ENCODE peak calls at places on chromosomes 16 and 17, in seven cellular contexts. One of them, this sample, is unnamed. For H3K27me3, the result is how much of the 10 kb centered on the place peaks cover.

GRCh38 chr17:76163919-76164318 is 22.9 kb upstream of the FOXJ1 start:
- DNase-seq in brain microvascular endothelial cell: no peak
- DNase-seq in cardiac muscle cell: no peak
- DNase-seq in left lung: no peak
- DNase-seq in HL-60: no peak
- DNase-seq in heart left ventricle: no peak
- DNase-seq in fibroblast of lung: no peak
- DNase-seq in this sample: no peak

GRCh38 chr16:29310852-29311314 is 95.6 kb downstream of the NPIPB11 start:
- DNase-seq in brain microvascular endothelial cell: no peak
- DNase-seq in cardiac muscle cell: no peak
- DNase-seq in left lung: no peak
- DNase-seq in HL-60: no peak
- DNase-seq in heart left ventricle: no peak
- DNase-seq in fibroblast of lung: peak
- DNase-seq in this sample: no peak

GRCh38 chr16:78503501-78504110 is 404.2 kb downstream of the WWOX start:
- DNase-seq in brain microvascular endothelial cell: peak
- DNase-seq in cardiac muscle cell: peak
- DNase-seq in left lung: no peak
- DNase-seq in HL-60: peak
- DNase-seq in heart left ventricle: no peak
- DNase-seq in fibroblast of lung: peak
- DNase-seq in this sample: no peak

GRCh38 chr17:46154151-46154816 is 38.9 kb downstream of the KANSL1 start:
- DNase-seq in brain microvascular endothelial cell: no peak
- DNase-seq in cardiac muscle cell: no peak
- DNase-seq in left lung: no peak
- DNase-seq in HL-60: no peak
- DNase-seq in heart left ventricle: no peak
- DNase-seq in fibroblast of lung: peak
- DNase-seq in this sample: no peak

GRCh38 chr17:46818319-46818928 is at the start of gene WNT3:
- DNase-seq in brain microvascular endothelial cell: no peak
- DNase-seq in cardiac muscle cell: peak
- DNase-seq in left lung: no peak
- DNase-seq in HL-60: no peak
- DNase-seq in heart left ventricle: no peak
- DNase-seq in fibroblast of lung: no peak
- DNase-seq in this sample: no peak

GRCh38 chr17:64115043-64115698 is 14.8 kb downstream of the ERN1 start:
- DNase-seq in brain microvascular endothelial cell: no peak
- DNase-seq in cardiac muscle cell: no peak
- DNase-seq in left lung: no peak
- DNase-seq in HL-60: no peak
- DNase-seq in heart left ventricle: no peak
- DNase-seq in fibroblast of lung: no peak
- DNase-seq in this sample: no peak

GRCh38 chr17:42519546-42520444 is 16.2 kb upstream of the NAGLU start:
- DNase-seq in brain microvascular endothelial cell: peak
- DNase-seq in cardiac muscle cell: peak
- DNase-seq in left lung: peak
- DNase-seq in HL-60: no peak
- DNase-seq in heart left ventricle: peak
- DNase-seq in fibroblast of lung: peak
- DNase-seq in this sample: peak

GRCh38 chr17:61208301-61209098 is 191.1 kb upstream of the TBX2 start:
- DNase-seq in brain microvascular endothelial cell: peak
- DNase-seq in cardiac muscle cell: no peak
- DNase-seq in left lung: no peak
- DNase-seq in HL-60: no peak
- DNase-seq in heart left ventricle: no peak
- DNase-seq in fibroblast of lung: no peak
- DNase-seq in this sample: no peak

GRCh38 chr16:51510416-51510815 is 359.3 kb upstream of the SALL1 start:
- DNase-seq in brain microvascular endothelial cell: no peak
- DNase-seq in cardiac muscle cell: no peak
- DNase-seq in left lung: no peak
- DNase-seq in HL-60: no peak
- DNase-seq in heart left ventricle: no peak
- DNase-seq in fibroblast of lung: no peak
- DNase-seq in this sample: no peak

GRCh38 chr17:927611-928461 is 51.7 kb downstream of the NXN start:
- DNase-seq in brain microvascular endothelial cell: peak
- DNase-seq in cardiac muscle cell: no peak
- DNase-seq in left lung: peak
- DNase-seq in HL-60: no peak
- DNase-seq in heart left ventricle: no peak
- DNase-seq in fibroblast of lung: peak
- DNase-seq in this sample: no peak

GRCh38 chr17:29546834-29547233 is 20.0 kb downstream of the ABHD15 start:
- DNase-seq in brain microvascular endothelial cell: no peak
- DNase-seq in cardiac muscle cell: no peak
- DNase-seq in left lung: no peak
- DNase-seq in HL-60: no peak
- DNase-seq in heart left ventricle: no peak
- DNase-seq in fibroblast of lung: peak
- DNase-seq in this sample: no peak

GRCh38 chr17:38604479-38605229 is 1.1 kb downstream of the SRCIN1 start:
- DNase-seq in brain microvascular endothelial cell: no peak
- DNase-seq in cardiac muscle cell: peak
- DNase-seq in left lung: no peak
- DNase-seq in HL-60: peak
- DNase-seq in heart left ventricle: no peak
- DNase-seq in fibroblast of lung: no peak
- DNase-seq in this sample: no peak

GRCh38 chr17:41814195-41814594 is 1.4 kb downstream of the FKBP10 start:
- DNase-seq in brain microvascular endothelial cell: no peak
- DNase-seq in cardiac muscle cell: no peak
- DNase-seq in left lung: no peak
- DNase-seq in HL-60: no peak
- DNase-seq in heart left ventricle: no peak
- DNase-seq in fibroblast of lung: peak
- DNase-seq in this sample: no peak

GRCh38 chr16:19765860-19766553 is 47.9 kb downstream of the IQCK start:
- DNase-seq in brain microvascular endothelial cell: no peak
- DNase-seq in cardiac muscle cell: no peak
- DNase-seq in left lung: peak
- DNase-seq in HL-60: peak
- DNase-seq in heart left ventricle: peak
- DNase-seq in fibroblast of lung: no peak
- DNase-seq in this sample: peak

GRCh38 chr16:30839523-30840227 is 52.7 kb upstream of the ZNF629 start:
- DNase-seq in brain microvascular endothelial cell: no peak
- DNase-seq in cardiac muscle cell: peak
- DNase-seq in left lung: no peak
- DNase-seq in HL-60: no peak
- DNase-seq in heart left ventricle: no peak
- DNase-seq in fibroblast of lung: no peak
- DNase-seq in this sample: no peak

GRCh38 chr17:64506201-64506575 is at the start of gene DDX5:
- DNase-seq in brain microvascular endothelial cell: peak
- DNase-seq in cardiac muscle cell: peak
- DNase-seq in left lung: peak
- DNase-seq in HL-60: peak
- DNase-seq in heart left ventricle: peak
- DNase-seq in fibroblast of lung: no peak
- DNase-seq in this sample: peak

GRCh38 chr16:17532338-17532995 is 61.7 kb upstream of the XYLT1 start:
- DNase-seq in brain microvascular endothelial cell: no peak
- DNase-seq in cardiac muscle cell: no peak
- DNase-seq in left lung: no peak
- DNase-seq in HL-60: no peak
- DNase-seq in heart left ventricle: no peak
- DNase-seq in fibroblast of lung: no peak
- DNase-seq in this sample: no peak

GRCh38 chr16:27149986-27150385 is 53.3 kb upstream of the KDM8 start:
- DNase-seq in brain microvascular endothelial cell: no peak
- DNase-seq in cardiac muscle cell: no peak
- DNase-seq in left lung: no peak
- DNase-seq in HL-60: no peak
- DNase-seq in heart left ventricle: no peak
- DNase-seq in fibroblast of lung: no peak
- DNase-seq in this sample: no peak

GRCh38 chr16:55082594-55082982 is 151.9 kb downstream of the IRX5 start:
- DNase-seq in brain microvascular endothelial cell: no peak
- DNase-seq in cardiac muscle cell: no peak
- DNase-seq in left lung: no peak
- DNase-seq in HL-60: no peak
- DNase-seq in heart left ventricle: no peak
- DNase-seq in fibroblast of lung: no peak
- DNase-seq in this sample: peak

GRCh38 chr17:18185832-18186231 is 2.2 kb downstream of the ALKBH5 start:
- DNase-seq in brain microvascular endothelial cell: no peak
- DNase-seq in cardiac muscle cell: no peak
- DNase-seq in left lung: no peak
- DNase-seq in HL-60: no peak
- DNase-seq in heart left ventricle: no peak
- DNase-seq in fibroblast of lung: peak
- DNase-seq in this sample: no peak

GRCh38 chr16:5010576-5011329 is 23.0 kb downstream of the NAGPA start:
- DNase-seq in brain microvascular endothelial cell: no peak
- DNase-seq in cardiac muscle cell: no peak
- DNase-seq in left lung: no peak
- DNase-seq in HL-60: no peak
- DNase-seq in heart left ventricle: no peak
- DNase-seq in fibroblast of lung: no peak
- DNase-seq in this sample: no peak

GRCh38 chr17:1372618-1373017 is 27.4 kb downstream of the YWHAE start:
- DNase-seq in brain microvascular endothelial cell: no peak
- DNase-seq in cardiac muscle cell: no peak
- DNase-seq in left lung: no peak
- DNase-seq in HL-60: no peak
- DNase-seq in heart left ventricle: no peak
- DNase-seq in fibroblast of lung: no peak
- DNase-seq in this sample: no peak

GRCh38 chr16:29151317-29151716 is 166.5 kb downstream of the LAT start:
- DNase-seq in brain microvascular endothelial cell: no peak
- DNase-seq in cardiac muscle cell: no peak
- DNase-seq in left lung: no peak
- DNase-seq in HL-60: no peak
- DNase-seq in heart left ventricle: no peak
- DNase-seq in fibroblast of lung: no peak
- DNase-seq in this sample: no peak

DNA sequence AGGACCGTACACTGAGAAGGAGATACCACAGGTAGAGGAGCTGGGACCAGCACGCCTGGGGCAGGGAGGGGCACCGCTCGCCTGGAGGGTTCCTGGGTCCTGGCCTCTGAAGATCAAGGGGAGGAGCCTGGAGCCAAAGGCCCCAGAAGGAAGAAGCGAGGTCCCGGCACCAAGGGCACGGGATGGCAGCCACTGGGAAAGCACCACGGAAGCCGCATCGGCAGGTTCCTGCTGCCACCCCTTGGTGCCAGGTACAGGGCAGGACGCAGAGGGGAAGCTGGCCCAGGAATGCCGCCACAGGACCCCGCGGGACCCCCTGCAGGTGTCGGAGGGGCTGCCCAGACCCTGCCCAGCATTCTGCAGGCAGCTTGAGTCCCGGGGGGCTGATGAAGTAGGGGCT is 42.5 kb upstream of the CBFA2T3 start:
- DNase-seq in brain microvascular endothelial cell: no peak
- DNase-seq in cardiac muscle cell: no peak
- DNase-seq in left lung: no peak
- DNase-seq in HL-60: no peak
- DNase-seq in heart left ventricle: no peak
- DNase-seq in fibroblast of lung: no peak
- DNase-seq in this sample: no peak
- H3K27me3 ChIP-seq in brain microvascular endothelial cell: under half
- H3K27me3 ChIP-seq in cardiac muscle cell: under half
- H3K27me3 ChIP-seq in left lung: under half
- H3K27me3 ChIP-seq in HL-60: under half
- H3K27me3 ChIP-seq in heart left ventricle: under half
- H3K27me3 ChIP-seq in fibroblast of lung: under half
- H3K27me3 ChIP-seq in this sample: under half

GRCh38 chr16:68951991-68952877 is 108.9 kb downstream of the TANGO6 start:
- DNase-seq in brain microvascular endothelial cell: no peak
- DNase-seq in cardiac muscle cell: no peak
- DNase-seq in left lung: no peak
- DNase-seq in HL-60: no peak
- DNase-seq in heart left ventricle: no peak
- DNase-seq in fibroblast of lung: peak
- DNase-seq in this sample: no peak
- H3K27ac ChIP-seq in brain microvascular endothelial cell: no peak
- H3K27ac ChIP-seq in cardiac muscle cell: no peak
- H3K27ac ChIP-seq in left lung: no peak
- H3K27ac ChIP-seq in HL-60: no peak
- H3K27ac ChIP-seq in heart left ventricle: no peak
- H3K27ac ChIP-seq in fibroblast of lung: no peak
- H3K27ac ChIP-seq in this sample: no peak

DNA sequence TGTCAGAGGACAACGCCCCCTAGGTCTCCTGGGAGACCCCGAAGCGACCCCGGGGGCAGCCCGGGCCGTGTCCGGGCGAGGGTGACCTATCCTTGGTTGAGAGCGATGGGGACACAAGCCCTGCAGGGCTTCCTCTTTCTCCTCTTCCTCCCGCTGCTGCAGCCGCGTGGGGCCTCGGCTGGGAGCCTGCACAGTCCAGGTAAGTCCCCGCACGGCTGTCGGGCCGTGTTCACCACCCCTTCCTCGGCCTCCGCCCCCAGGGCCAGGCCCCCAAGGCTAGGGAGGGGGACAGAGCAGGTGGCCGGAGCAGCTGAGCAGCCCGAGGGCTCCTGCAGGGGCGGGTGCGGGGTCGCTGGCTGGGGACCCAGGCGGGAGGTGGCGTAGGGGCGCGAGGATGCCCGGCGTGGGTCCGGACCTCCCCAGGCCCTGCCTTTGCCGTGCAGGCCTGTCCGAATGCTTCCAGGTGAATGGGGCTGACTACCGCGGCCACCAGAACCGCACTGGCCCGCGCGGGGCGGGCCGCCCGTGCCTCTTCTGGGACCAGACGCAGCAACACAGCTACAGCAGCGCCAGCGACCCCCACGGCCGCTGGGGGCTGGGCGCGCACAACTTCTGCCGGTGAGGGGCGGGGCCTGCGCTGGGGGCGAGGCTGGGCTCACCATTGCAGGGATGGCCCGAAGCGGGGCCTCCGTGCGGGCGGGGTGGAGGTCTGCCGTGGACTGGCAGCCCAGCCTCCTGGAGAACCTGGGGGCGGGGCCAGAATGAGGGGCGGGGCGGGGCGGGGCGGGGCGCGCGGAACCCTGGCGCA is 545 bp downstream of the KREMEN2 start:
- DNase-seq in brain microvascular endothelial cell: no peak
- DNase-seq in cardiac muscle cell: peak
- DNase-seq in left lung: no peak
- DNase-seq in HL-60: peak
- DNase-seq in heart left ventricle: no peak
- DNase-seq in fibroblast of lung: no peak
- DNase-seq in this sample: no peak
- TF ChIP-seq CTCF in brain microvascular endothelial cell: no peak
- TF ChIP-seq CTCF in cardiac muscle cell: no peak
- TF ChIP-seq CTCF in left lung: no peak
- TF ChIP-seq CTCF in HL-60: no peak
- TF ChIP-seq CTCF in heart left ventricle: no peak
- TF ChIP-seq CTCF in fibroblast of lung: no peak
- TF ChIP-seq CTCF in this sample: no peak

DNA sequence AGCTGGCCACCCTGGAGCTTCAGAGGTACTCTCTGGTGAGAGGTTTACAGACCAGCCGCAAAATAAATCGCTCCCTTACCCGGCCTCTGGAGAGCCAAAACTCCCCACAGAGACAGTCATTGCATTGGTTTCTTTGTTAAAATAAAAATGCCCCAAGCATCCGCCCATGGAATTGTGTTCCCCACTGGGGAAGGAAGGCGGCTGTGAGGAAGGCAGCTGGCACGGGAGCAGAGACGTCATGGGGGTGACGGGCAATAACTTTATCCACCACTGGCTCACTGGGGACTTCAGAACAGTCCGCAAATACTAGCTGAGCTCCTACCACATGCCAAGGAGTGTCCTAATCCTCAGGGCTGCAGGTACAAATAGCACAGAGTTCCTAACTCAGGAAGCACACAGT is 266.1 kb upstream of the FOXF1 start:
- DNase-seq in brain microvascular endothelial cell: no peak
- DNase-seq in cardiac muscle cell: no peak
- DNase-seq in left lung: no peak
- DNase-seq in HL-60: no peak
- DNase-seq in heart left ventricle: no peak
- DNase-seq in fibroblast of lung: no peak
- DNase-seq in this sample: no peak
- H3K27me3 ChIP-seq in brain microvascular endothelial cell: under half
- H3K27me3 ChIP-seq in cardiac muscle cell: under half
- H3K27me3 ChIP-seq in left lung: under half
- H3K27me3 ChIP-seq in HL-60: under half
- H3K27me3 ChIP-seq in heart left ventricle: under half
- H3K27me3 ChIP-seq in fibroblast of lung: under half
- H3K27me3 ChIP-seq in this sample: under half

This sample was measured in ascending aorta.